ENCODE peak calls at places on chromosomes 5 and 9, in four cellular contexts. G, P, N and Y are unnamed samples.

GRCh38 chr5:65141487-65141886 is 340.2 kb downstream of the ADAMTS6 start:
- DNase-seq in G (no peak), P (no peak), N (no peak), Y (no peak)

GRCh38 chr5:41869739-41870620 is at the start of gene OXCT1:
- DNase-seq in G (peak), P (peak), N (peak), Y (peak)

GRCh38 chr5:97094579-97095317 is 47.7 kb downstream of the LIX1 start:
- DNase-seq in G (no peak), P (no peak), N (no peak), Y (peak)

GRCh38 chr5:16933337-16933736 is 2.8 kb downstream of the MYO10 start:
- DNase-seq in G (no peak), P (no peak), N (no peak), Y (no peak)

GRCh38 chr5:14806452-14806851 is 65.1 kb downstream of the ANKH start:
- DNase-seq in G (peak), P (no peak), N (peak), Y (no peak)

GRCh38 chr9:124780757-124781151 is 3.8 kb downstream of the OLFML2A start:
- DNase-seq in G (no peak), P (no peak), N (no peak), Y (no peak)

GRCh38 chr5:126594676-126595485 is at the start of gene ALDH7A1:
- DNase-seq in G (peak), P (peak), N (peak), Y (no peak)

GRCh38 chr5:106312360-106312759 is 1358.4 kb downstream of the EFNA5 start:
- DNase-seq in G (no peak), P (no peak), N (no peak), Y (no peak)

GRCh38 chr5:144183254-144183889 is 12.7 kb downstream of the KCTD16 start:
- DNase-seq in G (no peak), P (peak), N (no peak), Y (no peak)

GRCh38 chr5:81233080-81233634 is at the start of gene CKMT2:
- DNase-seq in G (peak), P (no peak), N (peak), Y (no peak)

GRCh38 chr5:76807296-76807695 is 11.5 kb upstream of the F2RL1 start:
- DNase-seq in G (no peak), P (no peak), N (no peak), Y (no peak)

GRCh38 chr5:4700082-4700481 is 440.0 kb upstream of the ADAMTS16 start:
- DNase-seq in G (peak), P (peak), N (peak), Y (no peak)

GRCh38 chr5:87231037-87231808 is 36.5 kb upstream of the RASA1 start:
- DNase-seq in G (no peak), P (no peak), N (no peak), Y (no peak)

GRCh38 chr5:175654807-175655206 is 3.1 kb upstream of the HRH2 start:
- DNase-seq in G (no peak), P (no peak), N (no peak), Y (no peak)

GRCh38 chr5:94969174-94969573 is 315.7 kb downstream of the MCTP1 start:
- DNase-seq in G (no peak), P (peak), N (no peak), Y (no peak)

GRCh38 chr9:89659473-89660256 is 54.9 kb downstream of the GADD45G start:
- DNase-seq in G (no peak), P (no peak), N (no peak), Y (no peak)

GRCh38 chr5:74098456-74098855 is 472.5 kb downstream of the ARHGEF28 start:
- DNase-seq in G (no peak), P (no peak), N (no peak), Y (no peak)

GRCh38 chr5:133460172-133460758 is 152.1 kb downstream of the FSTL4 start:
- DNase-seq in G (no peak), P (peak), N (no peak), Y (no peak)

GRCh38 chr5:77641397-77641943 is 3.0 kb upstream of the OTP start:
- DNase-seq in G (no peak), P (no peak), N (no peak), Y (no peak)

GRCh38 chr9:94906181-94906580 is 179.7 kb downstream of the AOPEP start:
- DNase-seq in G (no peak), P (no peak), N (no peak), Y (no peak)

GRCh38 chr5:668299-668995 is 24.7 kb downstream of the TPPP start:
- DNase-seq in G (peak), P (no peak), N (no peak), Y (no peak)

GRCh38 chr5:93724791-93725190 is 16.6 kb downstream of the POU5F2 start:
- DNase-seq in G (no peak), P (no peak), N (no peak), Y (no peak)

GRCh38 chr9:111178361-111179043 is 140.2 kb upstream of the LPAR1 start:
- DNase-seq in G (no peak), P (no peak), N (no peak), Y (no peak)

GRCh38 chr5:168114444-168115017 is 176.9 kb upstream of the WWC1 start:
- DNase-seq in G (no peak), P (peak), N (peak), Y (no peak)

GRCh38 chr9:23493219-23493618 is 332.8 kb downstream of the ELAVL2 start:
- DNase-seq in G (no peak), P (no peak), N (no peak), Y (no peak)

GRCh38 chr5:149466457-149466972 is 84.7 kb downstream of the CSNK1A1 start:
- DNase-seq in G (peak), P (no peak), N (no peak), Y (no peak)

GRCh38 chr9:21789541-21790037 is 12.8 kb upstream of the MTAP start:
- DNase-seq in G (peak), P (peak), N (no peak), Y (peak)

GRCh38 chr9:134136117-134136996 is 475 bp downstream of the WDR5 start:
- DNase-seq in G (no peak), P (no peak), N (no peak), Y (peak)

GRCh38 chr5:180284161-180284560 is 7.7 kb downstream of the MAPK9 start:
- DNase-seq in G (no peak), P (peak), N (no peak), Y (no peak)

GRCh38 chr9:15834541-15834940 is 281.7 kb downstream of the CCDC171 start:
- DNase-seq in G (no peak), P (no peak), N (no peak), Y (no peak)

GRCh38 chr9:16343249-16344237 is 526.9 kb downstream of the BNC2 start:
- DNase-seq in G (no peak), P (no peak), N (no peak), Y (no peak)